ENCODE peak calls at places on chromosomes 6 and 20, in six cellular contexts. F is GM12865; S is astrocyte of the spinal cord; D is neural progenitor cell; O is CD8-positive, alpha-beta T cell; I is left ventricle myocardium inferior. U is an unnamed sample.

GRCh38 chr6:24899647-24900325 is 36.0 kb downstream of the RIPOR2 start:
- DNase-seq in O (no peak), S (peak), I (no peak), F (peak), D (no peak), U (no peak)

GRCh38 chr6:32095338-32096086 is 13.6 kb downstream of the TNXB start:
- DNase-seq in D (no peak), S (no peak), I (no peak), O (no peak), F (no peak), U (no peak)

GRCh38 chr6:43804550-43805223 is 34.7 kb downstream of the VEGFA start:
- DNase-seq in S (no peak), D (no peak), O (no peak), I (no peak), F (no peak), U (no peak)

GRCh38 chr6:147621280-147621679 is 112.8 kb downstream of the SAMD5 start:
- DNase-seq in I (no peak), O (no peak), S (peak), F (no peak), D (no peak), U (no peak)

GRCh38 chr20:43778375-43778774 is 51.6 kb upstream of the GTSF1L start:
- DNase-seq in D (no peak), F (no peak), O (no peak), S (no peak), I (no peak), U (no peak)

GRCh38 chr6:39929733-39930461 is 4.4 kb downstream of the MOCS1 start:
- DNase-seq in F (no peak), D (no peak), O (no peak), I (no peak), S (no peak), U (no peak)

GRCh38 chr6:107374264-107374663 is 85.1 kb downstream of the PDSS2 start:
- DNase-seq in D (no peak), O (no peak), F (no peak), I (no peak), S (no peak), U (no peak)

GRCh38 chr20:17431621-17432364 is 99.4 kb downstream of the BFSP1 start:
- DNase-seq in O (peak), S (peak), I (peak), F (peak), D (peak), U (peak)

GRCh38 chr6:47238456-47238995 is 71.2 kb downstream of the TNFRSF21 start:
- DNase-seq in S (no peak), D (no peak), F (no peak), I (no peak), O (no peak), U (peak)

GRCh38 chr6:111603648-111604047 is 2.0 kb downstream of the TRAF3IP2 start:
- DNase-seq in F (no peak), D (no peak), O (no peak), S (peak), I (no peak), U (no peak)

GRCh38 chr20:46695888-46696287 is 6.6 kb upstream of the TP53RK start:
- DNase-seq in D (no peak), O (no peak), S (peak), F (no peak), I (no peak), U (no peak)

GRCh38 chr20:56422824-56423189 is 10.7 kb downstream of the CASS4 start:
- DNase-seq in I (no peak), S (no peak), O (no peak), F (no peak), D (no peak), U (no peak)

GRCh38 chr6:58198301-58198700 is 880.9 kb downstream of the PRIM2 start:
- DNase-seq in D (no peak), I (no peak), O (no peak), F (no peak), S (no peak), U (peak)

GRCh38 chr20:59331721-59332329 is 31.4 kb downstream of the EDN3 start:
- DNase-seq in S (no peak), O (no peak), D (no peak), F (no peak), I (no peak), U (no peak)
- TF ChIP-seq CTCF in S (no peak), O (no peak), D (no peak), F (no peak), I (no peak), U (no peak)

DNA sequence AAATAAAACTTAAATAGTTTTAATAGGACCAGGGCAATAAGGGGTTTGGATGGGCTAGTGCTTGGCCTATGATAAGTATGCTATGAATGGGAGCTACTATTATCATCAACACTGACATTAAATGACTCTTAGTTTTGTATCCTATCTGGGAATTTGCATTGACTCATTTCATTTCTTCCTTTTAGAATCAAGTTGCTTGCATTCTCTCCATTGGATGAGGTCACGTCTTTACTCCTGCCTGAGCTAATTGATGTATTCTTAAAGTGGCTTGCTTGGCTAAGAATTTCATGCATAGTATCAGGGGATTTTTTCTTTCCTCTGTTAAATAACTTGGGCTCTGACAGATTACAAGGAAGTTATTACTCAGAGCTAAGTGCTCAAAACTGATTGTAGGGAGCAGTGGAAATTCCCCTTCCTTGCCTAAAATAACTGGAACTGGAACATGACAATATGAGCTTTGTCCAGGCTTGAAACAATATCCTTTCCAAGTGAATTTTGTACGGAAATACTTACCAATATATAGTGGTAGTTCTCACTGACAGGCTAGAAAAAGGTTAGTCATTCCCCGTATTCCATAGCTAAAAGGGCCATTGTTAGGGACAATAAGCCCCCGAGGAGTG is 169.9 kb downstream of the BCAS1 start:
- DNase-seq in O (no peak), D (no peak), I (no peak), F (peak), S (peak), U (no peak)
- H3K4me3 ChIP-seq in O (peak), D (no peak), I (no peak), F (no peak), S (no peak), U (peak)

DNA sequence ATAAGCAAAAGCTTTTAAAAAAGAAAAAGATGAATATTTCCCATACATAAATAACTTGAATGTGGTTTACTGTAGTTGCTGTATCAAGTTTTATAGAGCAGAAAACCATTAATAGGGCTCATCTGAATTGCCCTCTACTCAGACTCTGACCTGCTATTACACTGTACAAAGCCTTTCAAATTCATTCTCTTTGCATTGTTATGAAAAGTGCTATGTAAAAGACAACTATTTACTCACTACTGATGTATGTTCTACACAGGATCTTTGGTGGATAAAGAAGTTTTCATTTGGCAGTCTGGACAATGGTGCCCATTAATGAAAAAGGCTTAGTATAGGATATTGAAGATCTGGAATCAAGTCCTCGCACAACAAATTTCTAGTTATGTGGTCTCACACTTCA is 199.1 kb upstream of the RUNX2 start:
- DNase-seq in S (no peak), D (no peak), F (no peak), O (no peak), I (no peak), U (no peak)
- TF ChIP-seq CTCF in S (no peak), D (no peak), F (no peak), O (no peak), I (no peak), U (no peak)

DNA sequence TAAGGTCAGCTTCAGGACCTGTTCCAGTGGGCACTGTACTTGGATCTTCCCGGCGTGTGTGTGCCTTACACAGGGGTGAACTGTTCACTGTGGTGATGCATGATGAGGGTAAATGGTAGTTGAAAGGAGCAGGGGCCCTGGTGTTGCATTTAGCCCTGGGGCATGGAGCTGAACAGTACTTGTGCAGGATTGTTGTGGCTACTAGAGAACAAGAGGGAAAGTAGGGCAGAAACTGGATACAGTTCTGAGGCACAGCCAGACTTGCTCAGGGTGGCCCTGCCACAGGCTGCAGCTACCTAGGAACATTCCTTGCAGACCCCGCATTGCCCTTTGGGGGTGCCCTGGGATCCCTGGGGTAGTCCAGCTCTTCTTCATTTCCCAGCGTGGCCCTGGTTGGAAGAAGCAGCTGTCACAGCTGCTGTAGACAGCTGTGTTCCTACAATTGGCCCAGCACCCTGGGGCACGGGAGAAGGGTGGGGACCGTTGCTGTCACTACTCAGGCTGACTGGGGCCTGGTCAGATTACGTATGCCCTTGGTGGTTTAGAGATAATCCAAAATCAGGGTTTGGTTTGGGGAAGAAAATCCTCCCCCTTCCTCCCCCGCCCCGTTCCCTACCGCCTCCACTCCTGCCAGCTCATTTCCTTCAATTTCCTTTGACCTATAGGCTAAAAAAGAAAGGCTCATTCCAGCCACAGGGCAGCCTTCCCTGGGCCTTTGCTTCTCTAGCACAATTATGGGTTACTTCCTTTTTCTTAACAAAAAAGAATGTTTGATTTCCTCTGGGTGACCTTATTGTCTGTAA is 292.5 kb downstream of the ESR1 start:
- DNase-seq in F (no peak), S (no peak), I (peak), D (no peak), O (no peak), U (no peak)
- H3K4me3 ChIP-seq in F (no peak), S (no peak), I (no peak), D (no peak), O (no peak), U (no peak)

U was measured in retinal pigment epithelial cell.